ENCODE peak calls at places on chromosome 9, in seven cellular contexts. One of them, this sample, is unnamed.

GRCh38 chr9:91302831-91303230 is 58.9 kb downstream of the AUH start:
- DNase-seq in hepatocyte: no peak
- DNase-seq in neural progenitor cell: no peak
- DNase-seq in OCI-LY7: no peak
- DNase-seq in SK-N-SH: no peak
- DNase-seq in GM23248: peak
- DNase-seq in GM23338: no peak
- DNase-seq in this sample: no peak

GRCh38 chr9:84669008-84669292 is 579 bp upstream of the NTRK2 start:
- DNase-seq in hepatocyte: no peak
- DNase-seq in neural progenitor cell: no peak
- DNase-seq in OCI-LY7: no peak
- DNase-seq in SK-N-SH: no peak
- DNase-seq in GM23248: no peak
- DNase-seq in GM23338: peak
- DNase-seq in this sample: no peak

GRCh38 chr9:784916-785315 is 56.6 kb upstream of the DMRT1 start:
- DNase-seq in hepatocyte: no peak
- DNase-seq in neural progenitor cell: no peak
- DNase-seq in OCI-LY7: no peak
- DNase-seq in SK-N-SH: no peak
- DNase-seq in GM23248: no peak
- DNase-seq in GM23338: no peak
- DNase-seq in this sample: no peak

GRCh38 chr9:1319436-1319835 is 269.3 kb downstream of the DMRT2 start:
- DNase-seq in hepatocyte: no peak
- DNase-seq in neural progenitor cell: no peak
- DNase-seq in OCI-LY7: no peak
- DNase-seq in SK-N-SH: no peak
- DNase-seq in GM23248: no peak
- DNase-seq in GM23338: no peak
- DNase-seq in this sample: no peak

GRCh38 chr9:136527721-136528710 is 17.8 kb downstream of the NOTCH1 start:
- DNase-seq in hepatocyte: peak
- DNase-seq in neural progenitor cell: peak
- DNase-seq in OCI-LY7: no peak
- DNase-seq in SK-N-SH: peak
- DNase-seq in GM23248: peak
- DNase-seq in GM23338: no peak
- DNase-seq in this sample: no peak

GRCh38 chr9:8188720-8189407 is 389.3 kb upstream of the DMAC1 start:
- DNase-seq in hepatocyte: peak
- DNase-seq in neural progenitor cell: no peak
- DNase-seq in OCI-LY7: no peak
- DNase-seq in SK-N-SH: peak
- DNase-seq in GM23248: no peak
- DNase-seq in GM23338: no peak
- DNase-seq in this sample: no peak

GRCh38 chr9:103301051-103301450 is 305.9 kb downstream of the CYLC2 start:
- DNase-seq in hepatocyte: no peak
- DNase-seq in neural progenitor cell: no peak
- DNase-seq in OCI-LY7: no peak
- DNase-seq in SK-N-SH: no peak
- DNase-seq in GM23248: no peak
- DNase-seq in GM23338: peak
- DNase-seq in this sample: no peak

GRCh38 chr9:116416421-116416820 is 262.8 kb downstream of the PAPPA start:
- DNase-seq in hepatocyte: no peak
- DNase-seq in neural progenitor cell: no peak
- DNase-seq in OCI-LY7: no peak
- DNase-seq in SK-N-SH: no peak
- DNase-seq in GM23248: no peak
- DNase-seq in GM23338: no peak
- DNase-seq in this sample: no peak

GRCh38 chr9:18489861-18490260 is 15.9 kb downstream of the ADAMTSL1 start:
- DNase-seq in hepatocyte: no peak
- DNase-seq in neural progenitor cell: no peak
- DNase-seq in OCI-LY7: no peak
- DNase-seq in SK-N-SH: no peak
- DNase-seq in GM23248: peak
- DNase-seq in GM23338: no peak
- DNase-seq in this sample: no peak

GRCh38 chr9:129889936-129890717 is 54.9 kb downstream of the USP20 start:
- DNase-seq in hepatocyte: no peak
- DNase-seq in neural progenitor cell: peak
- DNase-seq in OCI-LY7: no peak
- DNase-seq in SK-N-SH: no peak
- DNase-seq in GM23248: no peak
- DNase-seq in GM23338: peak
- DNase-seq in this sample: no peak

GRCh38 chr9:129701549-129701948 is 36.1 kb downstream of the PRRX2 start:
- DNase-seq in hepatocyte: no peak
- DNase-seq in neural progenitor cell: no peak
- DNase-seq in OCI-LY7: no peak
- DNase-seq in SK-N-SH: no peak
- DNase-seq in GM23248: no peak
- DNase-seq in GM23338: no peak
- DNase-seq in this sample: no peak

GRCh38 chr9:128551652-128552152 is 685 bp upstream of the SPTAN1 start:
- DNase-seq in hepatocyte: peak
- DNase-seq in neural progenitor cell: no peak
- DNase-seq in OCI-LY7: no peak
- DNase-seq in SK-N-SH: no peak
- DNase-seq in GM23248: no peak
- DNase-seq in GM23338: no peak
- DNase-seq in this sample: no peak

GRCh38 chr9:98826716-98827115 is 19.2 kb downstream of the GALNT12 start:
- DNase-seq in hepatocyte: no peak
- DNase-seq in neural progenitor cell: no peak
- DNase-seq in OCI-LY7: no peak
- DNase-seq in SK-N-SH: no peak
- DNase-seq in GM23248: no peak
- DNase-seq in GM23338: no peak
- DNase-seq in this sample: no peak

GRCh38 chr9:98821831-98822230 is 14.4 kb downstream of the GALNT12 start:
- DNase-seq in hepatocyte: no peak
- DNase-seq in neural progenitor cell: no peak
- DNase-seq in OCI-LY7: no peak
- DNase-seq in SK-N-SH: no peak
- DNase-seq in GM23248: no peak
- DNase-seq in GM23338: no peak
- DNase-seq in this sample: no peak

GRCh38 chr9:98823666-98824334 is 16.3 kb downstream of the GALNT12 start:
- DNase-seq in hepatocyte: no peak
- DNase-seq in neural progenitor cell: no peak
- DNase-seq in OCI-LY7: no peak
- DNase-seq in SK-N-SH: no peak
- DNase-seq in GM23248: peak
- DNase-seq in GM23338: no peak
- DNase-seq in this sample: no peak

GRCh38 chr9:98822661-98823060 is 15.2 kb downstream of the GALNT12 start:
- DNase-seq in hepatocyte: no peak
- DNase-seq in neural progenitor cell: no peak
- DNase-seq in OCI-LY7: no peak
- DNase-seq in SK-N-SH: no peak
- DNase-seq in GM23248: no peak
- DNase-seq in GM23338: no peak
- DNase-seq in this sample: no peak

DNA sequence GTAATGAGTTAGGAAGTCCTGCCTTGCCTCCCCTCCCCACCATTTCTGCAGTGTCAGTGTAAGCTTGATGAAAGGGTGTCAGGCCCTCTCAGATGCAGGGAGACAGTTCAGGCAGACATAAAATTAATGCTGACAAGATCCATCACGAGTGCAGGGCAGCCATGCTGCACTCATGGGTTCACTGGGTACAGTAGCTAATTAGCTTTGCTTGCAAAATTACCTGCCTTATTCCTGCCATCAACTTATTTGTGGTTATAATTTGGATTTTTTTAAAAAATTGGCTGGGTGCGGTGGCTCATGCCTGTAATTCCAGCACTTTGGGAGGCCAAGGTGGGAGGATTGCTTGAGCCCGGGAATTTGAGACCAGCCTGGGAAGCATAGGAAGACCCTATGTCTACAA is 17.9 kb downstream of the GALNT12 start:
- DNase-seq in hepatocyte: no peak
- DNase-seq in neural progenitor cell: no peak
- DNase-seq in OCI-LY7: no peak
- DNase-seq in SK-N-SH: no peak
- DNase-seq in GM23248: no peak
- DNase-seq in GM23338: no peak
- DNase-seq in this sample: no peak
- TF ChIP-seq EZH2phosphoT487 in hepatocyte: no peak
- TF ChIP-seq EZH2phosphoT487 in neural progenitor cell: no peak
- TF ChIP-seq EZH2phosphoT487 in OCI-LY7: no peak
- TF ChIP-seq EZH2phosphoT487 in SK-N-SH: no peak
- TF ChIP-seq EZH2phosphoT487 in GM23248: no peak
- TF ChIP-seq EZH2phosphoT487 in GM23338: no peak
- TF ChIP-seq EZH2phosphoT487 in this sample: no peak

DNA sequence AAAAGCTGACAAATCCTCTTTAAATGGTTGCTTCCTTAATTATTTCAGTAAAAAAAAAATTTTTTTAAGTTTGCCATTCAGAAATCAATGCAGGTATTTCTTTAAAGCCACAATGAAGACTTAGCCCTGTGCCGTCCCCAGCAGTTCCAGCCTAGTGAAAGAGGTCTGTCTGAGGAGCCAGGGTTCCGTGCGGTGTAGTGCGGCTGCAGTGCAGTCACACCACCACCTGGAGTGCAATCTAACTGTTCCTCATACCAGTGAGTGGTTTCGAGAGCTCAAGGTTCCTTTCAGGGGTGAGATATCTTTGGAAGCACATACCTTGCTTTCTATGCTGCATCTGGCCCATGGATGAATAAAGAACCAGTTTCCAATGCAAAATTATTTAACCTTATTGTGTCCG is 87.5 kb downstream of the FANCC start:
- DNase-seq in hepatocyte: peak
- DNase-seq in neural progenitor cell: peak
- DNase-seq in OCI-LY7: no peak
- DNase-seq in SK-N-SH: no peak
- DNase-seq in GM23248: no peak
- DNase-seq in GM23338: peak
- DNase-seq in this sample: no peak
- TF ChIP-seq EZH2phosphoT487 in hepatocyte: no peak
- TF ChIP-seq EZH2phosphoT487 in neural progenitor cell: no peak
- TF ChIP-seq EZH2phosphoT487 in OCI-LY7: no peak
- TF ChIP-seq EZH2phosphoT487 in SK-N-SH: no peak
- TF ChIP-seq EZH2phosphoT487 in GM23248: no peak
- TF ChIP-seq EZH2phosphoT487 in GM23338: no peak
- TF ChIP-seq EZH2phosphoT487 in this sample: no peak

GRCh38 chr9:132882616-132883015 is 3.9 kb downstream of the SPACA9 start:
- DNase-seq in hepatocyte: no peak
- DNase-seq in neural progenitor cell: no peak
- DNase-seq in OCI-LY7: no peak
- DNase-seq in SK-N-SH: no peak
- DNase-seq in GM23248: no peak
- DNase-seq in GM23338: no peak
- DNase-seq in this sample: no peak
- TF ChIP-seq EZH2phosphoT487 in hepatocyte: no peak
- TF ChIP-seq EZH2phosphoT487 in neural progenitor cell: no peak
- TF ChIP-seq EZH2phosphoT487 in OCI-LY7: no peak
- TF ChIP-seq EZH2phosphoT487 in SK-N-SH: no peak
- TF ChIP-seq EZH2phosphoT487 in GM23248: no peak
- TF ChIP-seq EZH2phosphoT487 in GM23338: no peak
- TF ChIP-seq EZH2phosphoT487 in this sample: no peak

DNA sequence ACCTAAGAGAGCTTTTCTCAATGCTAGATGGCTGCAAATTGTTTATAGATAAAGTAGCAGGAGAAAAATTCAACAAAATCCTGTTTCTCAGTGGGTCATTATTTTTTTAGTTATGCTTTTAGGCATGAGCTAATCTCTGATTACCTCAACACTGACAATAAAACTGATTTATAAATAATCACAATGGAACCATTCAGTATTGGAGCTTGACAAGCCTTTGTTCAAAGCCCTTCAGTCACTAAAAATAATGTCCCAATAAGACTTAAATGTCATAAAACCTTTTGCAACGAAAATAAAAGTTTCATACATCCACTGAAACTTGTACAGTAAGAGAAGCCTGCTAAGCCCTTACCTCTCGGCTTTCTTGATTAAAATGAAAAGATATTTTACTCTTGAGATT is 27.2 kb downstream of the PTPDC1 start:
- DNase-seq in hepatocyte: no peak
- DNase-seq in neural progenitor cell: no peak
- DNase-seq in OCI-LY7: no peak
- DNase-seq in SK-N-SH: no peak
- DNase-seq in GM23248: no peak
- DNase-seq in GM23338: no peak
- DNase-seq in this sample: no peak
- TF ChIP-seq EZH2phosphoT487 in hepatocyte: no peak
- TF ChIP-seq EZH2phosphoT487 in neural progenitor cell: no peak
- TF ChIP-seq EZH2phosphoT487 in OCI-LY7: no peak
- TF ChIP-seq EZH2phosphoT487 in SK-N-SH: no peak
- TF ChIP-seq EZH2phosphoT487 in GM23248: no peak
- TF ChIP-seq EZH2phosphoT487 in GM23338: no peak
- TF ChIP-seq EZH2phosphoT487 in this sample: no peak

GRCh38 chr9:115240676-115241075 is 122.7 kb upstream of the TNC start:
- DNase-seq in hepatocyte: no peak
- DNase-seq in neural progenitor cell: no peak
- DNase-seq in OCI-LY7: no peak
- DNase-seq in SK-N-SH: no peak
- DNase-seq in GM23248: no peak
- DNase-seq in GM23338: no peak
- DNase-seq in this sample: no peak
- TF ChIP-seq EZH2phosphoT487 in hepatocyte: no peak
- TF ChIP-seq EZH2phosphoT487 in neural progenitor cell: no peak
- TF ChIP-seq EZH2phosphoT487 in OCI-LY7: no peak
- TF ChIP-seq EZH2phosphoT487 in SK-N-SH: no peak
- TF ChIP-seq EZH2phosphoT487 in GM23248: no peak
- TF ChIP-seq EZH2phosphoT487 in GM23338: no peak
- TF ChIP-seq EZH2phosphoT487 in this sample: no peak

DNA sequence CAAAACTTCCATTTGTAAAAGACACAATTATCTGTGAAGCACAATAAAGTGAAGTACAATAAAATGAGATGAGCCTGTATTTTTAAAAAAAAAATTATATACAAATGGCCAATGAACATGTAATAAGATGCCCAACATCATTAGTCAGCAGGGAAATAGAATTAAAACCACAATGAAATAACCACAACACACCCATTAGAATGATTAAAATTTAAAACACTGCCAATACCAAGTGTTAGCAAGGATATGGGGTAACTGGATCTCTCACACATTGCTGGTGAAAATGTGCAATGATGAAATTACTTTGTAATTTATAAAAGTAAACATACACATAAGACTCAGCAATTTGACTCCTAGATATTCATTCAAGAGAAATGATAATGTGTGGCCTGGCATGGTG is 62.8 kb downstream of the SHOC1 start:
- DNase-seq in hepatocyte: no peak
- DNase-seq in neural progenitor cell: no peak
- DNase-seq in OCI-LY7: no peak
- DNase-seq in SK-N-SH: no peak
- DNase-seq in GM23248: peak
- DNase-seq in GM23338: no peak
- DNase-seq in this sample: no peak
- TF ChIP-seq EZH2phosphoT487 in hepatocyte: no peak
- TF ChIP-seq EZH2phosphoT487 in neural progenitor cell: no peak
- TF ChIP-seq EZH2phosphoT487 in OCI-LY7: no peak
- TF ChIP-seq EZH2phosphoT487 in SK-N-SH: no peak
- TF ChIP-seq EZH2phosphoT487 in GM23248: no peak
- TF ChIP-seq EZH2phosphoT487 in GM23338: no peak
- TF ChIP-seq EZH2phosphoT487 in this sample: no peak

This sample was measured in MM.1S.